ENCODE peak calls at places on chromosomes 6 and 20, in seven cellular contexts. T is HepG2, P is SK-N-SH, K is HCT116, V is H1, C is K562, Y is GM12878. O is an unnamed sample.

GRCh38 chr6:24981385-24981758 is 45.6 kb upstream of the RIPOR2 start:
- DNase-seq in T (no peak), P (no peak), K (no peak), V (no peak), C (no peak), Y (no peak), O (no peak)

GRCh38 chr6:108897371-108897770 is 49.1 kb downstream of the ARMC2 start:
- DNase-seq in T (no peak), P (no peak), K (peak; percentile 13), V (no peak), C (no peak), Y (no peak), O (no peak)

GRCh38 chr20:43910564-43910963 is 4.1 kb upstream of the TOX2 start:
- DNase-seq in T (no peak), P (no peak), K (no peak), V (no peak), C (no peak), Y (no peak), O (no peak)

GRCh38 chr20:5737619-5737953 is 12.6 kb upstream of the SHLD1 start:
- DNase-seq in T (no peak), P (no peak), K (no peak), V (no peak), C (no peak), Y (no peak), O (no peak)

GRCh38 chr6:89242574-89243330 is 25.6 kb upstream of the GABRR1 start:
- DNase-seq in T (peak; percentile 44), P (peak; percentile 61), K (peak; percentile 59), V (peak; percentile 34), C (no peak), Y (no peak), O (peak; percentile 70)

GRCh38 chr20:17680836-17681740 is 954 bp downstream of the RRBP1 start:
- DNase-seq in T (peak; percentile 58), P (peak; percentile 95), K (no peak), V (no peak), C (peak; percentile 65), Y (no peak), O (peak; percentile 81)

GRCh38 chr20:48795732-48796131 is 32.1 kb downstream of the PREX1 start:
- DNase-seq in T (no peak), P (no peak), K (no peak), V (no peak), C (no peak), Y (no peak), O (no peak)

GRCh38 chr6:161104966-161105365 is 113.4 kb downstream of the MAP3K4 start:
- DNase-seq in T (no peak), P (no peak), K (no peak), V (no peak), C (no peak), Y (no peak), O (no peak)

GRCh38 chr6:81894788-81895221 is 142.3 kb upstream of the TENT5A start:
- DNase-seq in T (peak; percentile 67), P (no peak), K (no peak), V (no peak), C (no peak), Y (no peak), O (no peak)

GRCh38 chr6:68082086-68082485 is 553.0 kb upstream of the ADGRB3 start:
- DNase-seq in T (no peak), P (no peak), K (no peak), V (no peak), C (no peak), Y (no peak), O (no peak)

GRCh38 chr6:39507331-39507998 is 185.0 kb upstream of the KCNK16 start:
- DNase-seq in T (no peak), P (no peak), K (no peak), V (no peak), C (no peak), Y (no peak), O (no peak)

GRCh38 chr6:130326496-130326895 is 39.3 kb upstream of the TMEM200A start:
- DNase-seq in T (no peak), P (no peak), K (no peak), V (no peak), C (no peak), Y (no peak), O (no peak)

GRCh38 chr20:46377532-46377931 is 28.9 kb downstream of the ELMO2 start:
- DNase-seq in T (no peak), P (no peak), K (no peak), V (no peak), C (no peak), Y (no peak), O (no peak)

GRCh38 chr20:25146976-25147375 is 48.5 kb upstream of the ENTPD6 start:
- DNase-seq in T (no peak), P (no peak), K (no peak), V (no peak), C (no peak), Y (no peak), O (no peak)

GRCh38 chr6:14452567-14453527 is 335.3 kb downstream of the CD83 start:
- DNase-seq in T (no peak), P (no peak), K (no peak), V (no peak), C (peak; percentile 40), Y (peak; percentile 4), O (peak; percentile 53)

GRCh38 chr6:13190391-13190790 is 137.9 kb downstream of the TBC1D7 start:
- DNase-seq in T (no peak), P (no peak), K (no peak), V (no peak), C (no peak), Y (no peak), O (no peak)

GRCh38 chr6:25655746-25656145 is 3.7 kb downstream of the SCGN start:
- DNase-seq in T (no peak), P (no peak), K (no peak), V (no peak), C (no peak), Y (no peak), O (no peak)

GRCh38 chr6:112058243-112058642 is 4.3 kb downstream of the CCN6 start:
- DNase-seq in T (no peak), P (no peak), K (no peak), V (no peak), C (no peak), Y (no peak), O (no peak)

GRCh38 chr20:41693136-41693979 is 75.2 kb upstream of the CHD6 start:
- DNase-seq in T (peak; percentile 95), P (peak; percentile 77), K (peak; percentile 90), V (peak; percentile 70), C (peak; percentile 65), Y (peak; percentile 82), O (peak; percentile 95)

GRCh38 chr20:15455279-15455678 is 1117.9 kb upstream of the FLRT3 start:
- DNase-seq in T (no peak), P (no peak), K (no peak), V (no peak), C (no peak), Y (no peak), O (no peak)

GRCh38 chr6:70849348-70850069 is 107.4 kb downstream of the B3GAT2 start:
- DNase-seq in T (peak; percentile 79), P (no peak), K (no peak), V (no peak), C (no peak), Y (no peak), O (no peak)

GRCh38 chr6:138231399-138231886 is 13.2 kb upstream of the PBOV1 start:
- DNase-seq in T (peak; percentile 72), P (no peak), K (no peak), V (no peak), C (no peak), Y (no peak), O (peak; percentile 85)

GRCh38 chr6:53313784-53314382 is 34.9 kb downstream of the ELOVL5 start:
- DNase-seq in T (no peak), P (no peak), K (no peak), V (no peak), C (peak; percentile 27), Y (no peak), O (no peak)

GRCh38 chr6:108945686-108946158 is 97.5 kb downstream of the ARMC2 start:
- DNase-seq in T (no peak), P (no peak), K (no peak), V (no peak), C (no peak), Y (no peak), O (peak; percentile 24)

DNA sequence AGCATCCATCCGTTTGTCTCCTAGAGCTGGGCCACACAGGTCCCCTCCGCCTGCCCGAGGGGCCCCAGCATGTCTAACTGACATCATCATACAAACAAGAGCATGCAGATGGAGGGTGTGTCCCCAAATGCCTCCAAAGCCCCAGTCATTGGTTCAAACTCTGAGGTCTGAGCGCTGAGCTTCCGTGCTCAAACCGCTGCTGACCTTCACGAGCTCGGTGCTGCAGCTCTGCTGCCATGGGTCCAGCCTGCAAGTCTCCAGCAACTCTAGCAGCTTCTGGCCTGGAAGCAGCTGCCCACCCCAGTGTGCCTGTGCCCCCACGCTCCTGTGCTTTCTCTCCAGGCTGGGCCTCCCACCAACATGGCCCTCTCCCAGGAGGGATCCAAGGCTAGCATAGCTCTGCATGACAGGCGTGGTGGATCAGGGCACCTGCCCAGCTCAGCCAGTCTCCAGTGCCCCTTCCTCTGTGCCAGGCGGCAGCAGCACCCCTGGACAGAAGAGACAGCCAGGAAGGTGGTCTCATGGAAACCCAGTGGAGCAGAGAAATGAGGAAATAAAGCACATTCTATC is 131.6 kb upstream of the PMEPA1 start:
- DNase-seq in T (no peak), P (no peak), K (no peak), V (no peak), C (no peak), Y (no peak), O (no peak)
- TF ChIP-seq JUND in T (no peak), P (no peak), K (no peak), V (no peak), C (no peak), Y (no peak), O (no peak)

GRCh38 chr20:63070771-63071540 is 64.2 kb upstream of the BHLHE23 start:
- DNase-seq in T (no peak), P (no peak), K (no peak), V (no peak), C (no peak), Y (no peak), O (no peak)
- TF ChIP-seq JUND in T (no peak), P (no peak), K (no peak), V (no peak), C (no peak), Y (no peak), O (no peak)

DNA sequence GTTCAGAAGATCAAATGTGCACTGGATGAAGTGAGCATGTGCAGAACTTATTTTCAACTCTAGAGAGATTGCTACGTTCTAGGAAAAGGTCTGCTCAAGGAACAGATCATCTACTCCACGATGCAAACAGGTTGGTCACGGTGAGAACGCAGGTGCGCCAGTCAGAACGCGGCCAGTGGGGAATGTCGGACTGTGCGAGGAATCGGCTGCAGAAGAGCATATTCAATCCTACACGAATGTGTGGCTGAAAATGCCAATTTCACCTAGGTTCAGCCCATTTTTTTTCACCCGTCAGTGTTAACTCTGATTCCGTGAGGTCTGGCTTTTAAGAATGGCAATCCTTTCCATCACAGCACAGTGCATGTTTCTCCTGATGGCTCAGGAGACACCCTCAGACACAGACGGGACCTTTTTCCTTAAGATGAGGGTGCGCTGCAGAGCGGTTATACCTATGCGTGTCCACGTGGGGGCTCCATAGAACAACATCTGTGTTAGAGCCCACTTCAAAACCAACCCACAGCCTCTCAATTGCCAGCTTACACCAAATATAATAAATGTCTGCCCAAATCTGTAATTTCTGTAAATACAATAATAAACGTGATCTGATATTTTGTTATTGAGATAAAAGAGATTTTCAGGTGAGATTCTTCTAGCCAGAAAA is 250.4 kb downstream of the FOXA2 start:
- DNase-seq in T (peak; percentile 71), P (peak; percentile 65), K (peak; percentile 38), V (no peak), C (peak; percentile 71), Y (no peak), O (peak; percentile 73)
- TF ChIP-seq JUND in T (no peak), P (no peak), K (no peak), V (no peak), C (no peak), Y (no peak), O (no peak)

GRCh38 chr6:27865952-27866369 is 46.2 kb downstream of the OR2B2 start:
- DNase-seq in T (no peak), P (no peak), K (no peak), V (no peak), C (no peak), Y (no peak), O (peak; percentile 69)
- TF ChIP-seq JUND in T (no peak), P (no peak), K (no peak), V (no peak), C (no peak), Y (no peak), O (no peak)

O was measured in T47D.